ENCODE peak calls at places on chromosomes 5 and 9, in five cellular contexts. D is neuronal stem cell, O is tibial artery, H is ovary, U is GM12865. G is an unnamed sample.
A peak's percentile ranks its signal among the peaks of the same experiment; 100 is the strongest.

GRCh38 chr9:131610231-131610761 is 65.0 kb downstream of the PRRT1B start:
- DNase-seq in O (peak; percentile 76), D (no peak), H (peak; percentile 42), U (no peak), G (no peak)

GRCh38 chr9:87337335-87338074 is 160.2 kb upstream of the DAPK1 start:
- DNase-seq in O (no peak), U (no peak), H (no peak), D (peak; percentile 31), G (no peak)

GRCh38 chr5:157273131-157273556 is 7.2 kb downstream of the CYFIP2 start:
- DNase-seq in O (no peak), U (peak; percentile 87), H (no peak), D (no peak), G (no peak)

GRCh38 chr9:119788876-119789275 is 419.6 kb upstream of the BRINP1 start:
- DNase-seq in U (no peak), D (no peak), O (no peak), H (no peak), G (no peak)

GRCh38 chr5:99795026-99795425 is 740.1 kb upstream of the FAM174A start:
- DNase-seq in U (no peak), O (no peak), H (no peak), D (no peak), G (no peak)

GRCh38 chr5:131265318-131265803 is 1.5 kb downstream of the CDC42SE2 start:
- DNase-seq in U (peak; percentile 75), H (no peak), O (no peak), D (no peak), G (no peak)

GRCh38 chr9:88477300-88477751 is 57.7 kb upstream of the NXNL2 start:
- DNase-seq in O (no peak), H (no peak), D (no peak), U (no peak), G (no peak)

GRCh38 chr9:86525182-86525581 is 171.0 kb upstream of the TUT7 start:
- DNase-seq in O (no peak), D (no peak), U (no peak), H (no peak), G (no peak)

GRCh38 chr5:10663531-10664183 is 97.4 kb downstream of the DAP start:
- DNase-seq in H (no peak), O (no peak), D (no peak), U (no peak), G (no peak)

GRCh38 chr5:30436718-30437117 is 756.8 kb upstream of the CDH6 start:
- DNase-seq in U (no peak), O (no peak), D (no peak), H (no peak), G (no peak)

DNA sequence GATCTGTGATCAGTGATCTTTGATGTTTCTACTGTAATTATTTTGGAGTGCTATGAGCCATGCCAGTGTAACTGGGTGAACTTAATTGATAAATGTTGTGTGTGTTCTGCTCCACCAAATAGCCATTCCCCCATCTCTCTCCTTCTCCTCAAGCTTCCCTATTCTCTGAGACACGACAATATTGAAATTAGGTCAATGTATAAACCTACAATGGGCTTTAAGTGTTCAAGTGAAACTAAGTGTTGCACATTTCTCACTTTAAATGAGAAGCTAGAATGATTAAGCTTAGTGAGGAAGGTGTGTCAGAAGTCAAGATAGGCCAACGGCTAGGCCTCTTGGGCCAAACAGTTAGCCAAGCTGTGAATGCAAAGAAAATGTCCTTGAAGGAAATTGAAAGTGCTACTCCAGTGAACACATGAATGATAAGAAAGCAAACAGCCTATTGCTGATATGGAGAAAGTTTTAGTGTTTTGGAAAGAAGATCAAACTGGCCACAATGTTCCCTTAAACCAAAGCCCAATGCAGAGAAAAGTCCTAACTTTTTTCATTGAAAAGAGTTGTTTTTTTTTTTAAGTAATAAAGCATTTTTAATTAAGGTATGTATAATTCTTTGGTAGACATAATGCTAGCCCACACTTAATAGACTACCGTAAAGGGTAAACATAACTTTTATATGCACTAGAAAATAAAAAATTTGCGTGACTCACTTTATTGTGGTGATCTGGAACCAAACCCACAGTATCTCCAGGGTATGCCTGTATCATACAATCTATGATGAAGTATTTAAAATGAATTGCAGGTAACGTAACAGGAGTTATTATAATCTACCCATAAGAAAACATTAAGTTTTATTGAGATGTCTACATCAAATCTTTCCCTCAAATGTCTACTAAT is 42.5 kb upstream of the ALDH1A1 start:
- DNase-seq in H (no peak), O (no peak), U (no peak), D (no peak), G (no peak)
- H3K4me3 ChIP-seq in H (no peak overlapping the region), O (no peak overlapping the region), U (no peak overlapping the region), D (no peak overlapping the region), G (no peak overlapping the region)

DNA sequence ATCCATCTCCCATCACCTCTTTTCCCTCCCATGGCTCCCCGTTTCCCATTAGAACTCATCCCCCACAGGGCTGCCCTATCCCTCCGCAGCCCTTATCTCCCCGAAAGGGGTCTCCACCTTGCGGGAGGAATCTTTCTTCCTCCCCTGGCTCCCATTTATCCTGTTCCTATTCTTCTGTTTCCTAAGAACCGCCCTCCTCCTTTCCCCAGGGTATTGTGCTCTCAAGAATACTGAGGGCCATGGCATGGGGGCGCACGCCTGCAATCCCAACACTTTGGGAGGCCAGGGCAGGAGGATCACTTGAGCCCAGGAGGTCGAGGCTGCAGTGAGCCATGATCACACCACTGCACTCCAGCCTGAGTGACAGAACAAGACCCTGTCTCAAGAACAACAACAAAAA is 665 bp downstream of the CD72 start:
- DNase-seq in H (no peak), D (no peak), U (no peak), O (no peak), G (no peak)
- H3K4me3 ChIP-seq in H (no peak overlapping the region), D (no peak overlapping the region), U (peak overlapping the region; percentile 65), O (peak overlapping the region; percentile 53), G (no peak overlapping the region)

GRCh38 chr9:137186385-137186784 is 2.0 kb downstream of the ANAPC2 start:
- DNase-seq in O (no peak), D (no peak), H (no peak), U (no peak), G (no peak)
- H3K4me3 ChIP-seq in O (peak overlapping the region; percentile 91), D (no peak overlapping the region), H (no peak overlapping the region), U (no peak overlapping the region), G (no peak overlapping the region)

GRCh38 chr9:91714020-91714721 is 235.9 kb downstream of the ROR2 start:
- DNase-seq in O (no peak), H (peak; percentile 84), U (peak; percentile 61), D (peak; percentile 26), G (no peak)
- H3K4me3 ChIP-seq in O (peak overlapping the region; percentile 28), H (peak overlapping the region; percentile 41), U (peak overlapping the region; percentile 60), D (peak overlapping the region; percentile 72), G (peak overlapping the region; percentile 36)